ENCODE peak calls at places on chromosomes 11 and 22, in eight cellular contexts. P, H, D, W, X, U, Q and M are unnamed samples.

GRCh38 chr11:18853086-18853720 is 61.6 kb upstream of the PTPN5 start:
- DNase-seq in P (no peak), H (no peak), D (peak), W (no peak), X (peak), U (no peak), Q (no peak), M (peak)

GRCh38 chr11:86999859-87000753 is 37.6 kb upstream of the TMEM135 start:
- DNase-seq in P (no peak), H (no peak), D (peak), W (no peak), X (peak), U (peak), Q (peak), M (peak)

GRCh38 chr11:12835286-12835685 is 161.1 kb downstream of the TEAD1 start:
- DNase-seq in P (no peak), H (no peak), D (no peak), W (no peak), X (no peak), U (no peak), Q (no peak), M (no peak)

GRCh38 chr22:39242809-39243442 is 1.9 kb downstream of the PDGFB start:
- DNase-seq in P (no peak), H (no peak), D (peak), W (no peak), X (no peak), U (peak), Q (peak), M (no peak)

GRCh38 chr11:35887737-35888136 is 56.1 kb upstream of the LDLRAD3 start:
- DNase-seq in P (no peak), H (no peak), D (no peak), W (no peak), X (no peak), U (no peak), Q (no peak), M (no peak)

GRCh38 chr22:36220457-36220921 is 18.8 kb downstream of the APOL2 start:
- DNase-seq in P (no peak), H (no peak), D (peak), W (no peak), X (peak), U (no peak), Q (no peak), M (peak)

GRCh38 chr11:47241740-47242400 is 6.7 kb downstream of the ACP2 start:
- DNase-seq in P (no peak), H (no peak), D (no peak), W (no peak), X (peak), U (no peak), Q (no peak), M (no peak)

GRCh38 chr22:49801391-49802060 is 26.1 kb downstream of the BRD1 start:
- DNase-seq in P (no peak), H (no peak), D (no peak), W (no peak), X (no peak), U (no peak), Q (no peak), M (no peak)

GRCh38 chr11:117930668-117931330 is 1.6 kb upstream of the TMPRSS13 start:
- DNase-seq in P (no peak), H (no peak), D (no peak), W (no peak), X (no peak), U (no peak), Q (no peak), M (no peak)

GRCh38 chr11:110447897-110448522 is 18.3 kb downstream of the FDX1 start:
- DNase-seq in P (no peak), H (no peak), D (no peak), W (no peak), X (no peak), U (no peak), Q (no peak), M (no peak)

GRCh38 chr11:59545179-59546020 is 34.1 kb downstream of the OR4D9 start:
- DNase-seq in P (no peak), H (no peak), D (no peak), W (no peak), X (peak), U (no peak), Q (no peak), M (peak)

GRCh38 chr11:110110854-110111253 is 17.7 kb downstream of the ZC3H12C start:
- DNase-seq in P (no peak), H (no peak), D (no peak), W (no peak), X (no peak), U (no peak), Q (no peak), M (no peak)

GRCh38 chr11:114111369-114112042 is 52.0 kb downstream of the ZBTB16 start:
- DNase-seq in P (no peak), H (no peak), D (no peak), W (no peak), X (no peak), U (no peak), Q (no peak), M (no peak)

GRCh38 chr22:36569999-36570398 is 41.0 kb upstream of the EIF3D start:
- DNase-seq in P (no peak), H (no peak), D (no peak), W (no peak), X (peak), U (no peak), Q (no peak), M (no peak)

GRCh38 chr11:119375629-119376196 is 5.8 kb downstream of the USP2 start:
- DNase-seq in P (no peak), H (no peak), D (no peak), W (peak), X (peak), U (peak), Q (no peak), M (no peak)

GRCh38 chr22:26893034-26893710 is 235.8 kb downstream of the MIAT start:
- DNase-seq in P (no peak), H (no peak), D (no peak), W (no peak), X (no peak), U (no peak), Q (no peak), M (no peak)

GRCh38 chr11:13635290-13635689 is 33.2 kb upstream of the FAR1 start:
- DNase-seq in P (no peak), H (no peak), D (no peak), W (no peak), X (no peak), U (no peak), Q (no peak), M (no peak)

GRCh38 chr11:69691449-69691848 is 12.4 kb downstream of the FGF19 start:
- DNase-seq in P (no peak), H (no peak), D (no peak), W (no peak), X (peak), U (no peak), Q (no peak), M (peak)

GRCh38 chr11:67281552-67282150 is 7.5 kb upstream of the ANKRD13D start:
- DNase-seq in P (no peak), H (no peak), D (no peak), W (peak), X (no peak), U (no peak), Q (no peak), M (no peak)

GRCh38 chr22:45871721-45872120 is 105.2 kb downstream of the WNT7B start:
- DNase-seq in P (no peak), H (no peak), D (no peak), W (no peak), X (no peak), U (no peak), Q (no peak), M (no peak)

DNA sequence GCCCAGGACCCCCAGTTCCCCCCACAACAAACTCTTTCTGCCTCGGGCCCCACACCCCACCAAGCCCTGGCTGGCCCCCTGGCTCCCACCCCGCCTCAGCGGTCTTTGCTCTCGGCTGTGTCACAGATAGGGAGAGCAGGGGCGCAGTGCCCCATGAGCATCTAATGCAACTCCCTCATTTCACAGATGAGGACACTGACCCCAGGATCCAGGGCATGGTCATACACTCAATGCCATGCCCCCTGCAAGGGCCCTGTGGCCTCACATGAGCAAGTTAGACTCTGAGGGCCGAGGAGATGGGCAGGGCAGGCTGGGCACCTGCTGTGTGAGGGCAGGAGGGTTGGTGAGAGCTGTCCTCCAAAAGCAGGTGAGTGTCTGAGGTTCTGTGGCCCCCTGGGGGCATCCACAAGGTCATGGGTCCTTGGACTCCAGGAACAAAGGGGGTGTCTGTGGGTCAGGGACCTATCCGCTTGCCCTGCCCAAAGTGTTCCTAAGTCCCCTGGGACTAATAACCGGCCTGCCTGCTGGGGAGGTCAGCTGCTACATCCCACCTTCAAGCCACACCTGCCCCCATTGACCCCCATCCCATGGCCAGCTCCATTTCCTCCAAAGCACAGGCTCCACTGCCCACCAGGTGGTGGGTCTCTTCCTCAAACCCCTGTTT is 2.5 kb downstream of the MIF start:
- DNase-seq in P (no peak), H (no peak), D (no peak), W (no peak), X (no peak), U (no peak), Q (no peak), M (peak)
- TF ChIP-seq POLR2A in P (no peak), H (no peak), D (no peak), W (no peak), X (peak), U (no peak), Q (no peak), M (no peak)

GRCh38 chr11:128695539-128696221 is 1.8 kb downstream of the FLI1 start:
- DNase-seq in P (no peak), H (no peak), D (no peak), W (peak), X (no peak), U (no peak), Q (no peak), M (no peak)
- TF ChIP-seq POLR2A in P (no peak), H (peak), D (no peak), W (no peak), X (no peak), U (no peak), Q (no peak), M (no peak)

DNA sequence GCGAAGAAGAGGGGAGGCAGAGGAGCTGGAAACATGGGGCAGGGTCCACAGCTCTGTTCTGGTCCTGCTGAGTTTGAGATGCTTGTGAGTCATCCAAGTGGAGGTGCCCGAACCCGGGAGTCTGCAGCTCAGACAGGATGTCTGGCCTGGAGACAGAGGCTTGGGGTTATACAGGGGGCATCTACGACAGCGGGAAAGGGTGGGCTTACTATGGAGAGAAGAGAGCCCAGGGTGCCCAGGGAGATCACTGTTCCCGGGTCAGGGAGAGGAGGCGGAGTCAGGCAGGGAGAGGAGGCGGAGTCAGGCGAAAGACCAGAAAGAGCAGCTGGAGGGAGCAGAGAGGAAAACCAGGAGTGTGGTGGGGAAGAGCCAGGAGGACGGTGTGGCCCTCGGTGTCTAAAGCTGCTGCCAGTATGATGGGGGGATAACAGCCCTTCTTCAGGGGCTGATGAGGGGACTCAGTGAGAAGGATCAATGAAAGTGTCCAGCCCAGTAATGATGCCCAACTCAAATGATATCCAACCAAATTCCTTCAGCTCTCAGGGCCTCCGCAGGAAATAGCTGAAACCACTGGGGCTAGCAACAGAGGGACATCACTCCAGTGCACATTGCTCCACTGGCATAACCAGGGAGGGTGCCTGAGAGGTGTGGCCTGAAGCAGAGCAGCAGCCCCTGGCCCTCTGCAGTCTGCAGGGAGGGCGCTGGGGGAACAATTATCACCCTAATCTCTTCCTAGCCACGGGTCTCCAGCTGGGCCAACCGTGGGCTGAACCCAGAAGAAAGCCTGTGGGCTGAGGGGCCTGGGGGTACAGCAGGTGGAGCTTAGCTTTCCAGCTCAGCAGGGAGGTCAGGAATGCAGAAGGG is 2.6 kb upstream of the LTBP3 start:
- DNase-seq in P (no peak), H (no peak), D (no peak), W (peak), X (peak), U (no peak), Q (peak), M (no peak)
- TF ChIP-seq POLR2A in P (no peak), H (no peak), D (no peak), W (no peak), X (no peak), U (no peak), Q (no peak), M (no peak)

GRCh38 chr11:17694711-17695110 is 24.7 kb upstream of the MYOD1 start:
- DNase-seq in P (no peak), H (no peak), D (no peak), W (no peak), X (no peak), U (no peak), Q (no peak), M (no peak)
- TF ChIP-seq POLR2A in P (no peak), H (no peak), D (no peak), W (no peak), X (no peak), U (no peak), Q (no peak), M (no peak)

GRCh38 chr11:65503606-65503922 is 4.7 kb downstream of the MALAT1 start:
- DNase-seq in P (no peak), H (no peak), D (no peak), W (no peak), X (peak), U (no peak), Q (no peak), M (no peak)

GRCh38 chr11:65506316-65506769 is 7.5 kb downstream of the MALAT1 start:
- DNase-seq in P (no peak), H (no peak), D (no peak), W (no peak), X (no peak), U (no peak), Q (no peak), M (no peak)

GRCh38 chr11:65505434-65506315 is 6.8 kb downstream of the MALAT1 start:
- DNase-seq in P (no peak), H (no peak), D (peak), W (no peak), X (peak), U (no peak), Q (no peak), M (no peak)

GRCh38 chr11:65503923-65504670 is 5.3 kb downstream of the MALAT1 start:
- DNase-seq in P (no peak), H (no peak), D (peak), W (no peak), X (peak), U (no peak), Q (no peak), M (no peak)

GRCh38 chr11:65504671-65505433 is 6.0 kb downstream of the MALAT1 start:
- DNase-seq in P (no peak), H (no peak), D (no peak), W (no peak), X (peak), U (no peak), Q (no peak), M (no peak)
- TF ChIP-seq POLR2A in P (no peak), H (peak), D (peak), W (peak), X (no peak), U (no peak), Q (no peak), M (peak)

DNA sequence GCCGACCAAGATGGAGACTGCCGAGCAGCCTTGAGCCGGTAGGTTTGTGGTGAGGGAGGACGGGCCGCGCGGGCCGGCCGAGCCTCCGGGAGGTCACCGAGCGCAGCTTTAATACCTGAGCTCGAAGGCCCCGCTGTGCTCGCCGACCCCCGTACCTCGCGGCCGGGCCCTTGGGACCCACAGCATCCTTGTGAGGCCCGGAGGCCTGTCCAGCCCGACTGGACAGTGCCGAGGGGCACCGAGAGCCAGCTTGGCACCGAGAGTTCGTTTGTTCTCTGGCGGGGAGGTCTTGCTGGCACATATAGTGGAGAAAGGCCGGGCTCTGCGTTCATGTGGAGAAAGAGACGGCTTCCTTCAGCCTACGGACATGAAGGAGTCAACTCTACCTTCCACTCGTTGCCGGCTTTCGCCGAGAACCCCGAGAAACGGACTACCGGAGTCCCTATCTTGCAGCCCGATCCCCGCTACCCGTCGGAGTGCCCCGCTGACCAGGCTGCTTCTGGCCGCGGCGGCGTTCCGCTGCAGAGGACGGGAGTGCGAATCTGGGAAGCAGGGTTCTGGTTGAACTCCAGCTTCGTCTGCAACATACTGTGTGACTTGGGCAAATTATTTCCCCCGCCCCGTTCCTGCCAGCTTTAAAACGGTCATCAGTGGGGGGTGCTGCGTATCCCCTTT is 348 bp downstream of the TSSC4 start:
- DNase-seq in P (no peak), H (no peak), D (no peak), W (no peak), X (no peak), U (no peak), Q (no peak), M (peak)
- TF ChIP-seq POLR2A in P (peak), H (no peak), D (peak), W (no peak), X (peak), U (no peak), Q (no peak), M (no peak)

GRCh38 chr11:2532704-2533641 is 88.2 kb downstream of the KCNQ1 start:
- DNase-seq in P (peak), H (peak), D (peak), W (peak), X (peak), U (peak), Q (peak), M (peak)
- TF ChIP-seq POLR2A in P (no peak), H (no peak), D (no peak), W (no peak), X (peak), U (no peak), Q (no peak), M (no peak)

GRCh38 chr11:7116370-7116769 is 27.6 kb downstream of the RBMXL2 start:
- DNase-seq in P (no peak), H (no peak), D (no peak), W (no peak), X (no peak), U (no peak), Q (no peak), M (no peak)

GRCh38 chr11:7115775-7116174 is 27.0 kb downstream of the RBMXL2 start:
- DNase-seq in P (no peak), H (no peak), D (no peak), W (no peak), X (peak), U (no peak), Q (no peak), M (no peak)
- TF ChIP-seq POLR2A in P (no peak), H (no peak), D (no peak), W (no peak), X (no peak), U (no peak), Q (no peak), M (no peak)